ENCODE peak calls at places on chromosomes 7 and 10, in six cellular contexts. P is stimulated activated CD4-positive, alpha-beta T cell treated with anti-CD3 and anti-CD28 coated beads, TNF-alpha, amount 100 ng/mL, for 24 hours; H is smooth muscle cell of the brain vasculature; X is fibroblast of lung; B is AG04450; M is EL. Z is an unnamed sample.

GRCh38 chr10:3666525-3667302 is 118.3 kb downstream of the KLF6 start:
- DNase-seq in X (no peak), P (peak), H (no peak), B (no peak), M (no peak), Z (peak)

GRCh38 chr10:12381536-12382156 is 32.3 kb downstream of the CAMK1D start:
- DNase-seq in P (no peak), X (no peak), M (no peak), B (no peak), H (no peak), Z (no peak)

GRCh38 chr7:129950191-129950940 is 2.4 kb downstream of the UBE2H start:
- DNase-seq in H (no peak), B (no peak), M (no peak), X (peak), P (no peak), Z (no peak)

GRCh38 chr7:6170571-6171531 is 101.6 kb downstream of the CYTH3 start:
- DNase-seq in B (no peak), M (no peak), H (no peak), X (no peak), P (no peak), Z (no peak)

GRCh38 chr7:12968836-12969422 is 281.5 kb downstream of the ARL4A start:
- DNase-seq in X (no peak), H (no peak), M (no peak), B (no peak), P (no peak), Z (no peak)

GRCh38 chr7:18610331-18610948 is 114.9 kb downstream of the HDAC9 start:
- DNase-seq in H (no peak), P (no peak), X (peak), B (no peak), M (peak), Z (no peak)

GRCh38 chr10:12788277-12788676 is 213.2 kb downstream of the CCDC3 start:
- DNase-seq in X (no peak), P (no peak), M (no peak), H (no peak), B (no peak), Z (no peak)

GRCh38 chr7:11290859-11291258 is 317.2 kb downstream of the PHF14 start:
- DNase-seq in M (no peak), H (no peak), X (no peak), P (no peak), B (no peak), Z (no peak)

GRCh38 chr7:141390339-141390738 is 160.9 kb upstream of the AGK start:
- DNase-seq in B (no peak), X (no peak), H (no peak), P (no peak), M (no peak), Z (no peak)

GRCh38 chr7:40001649-40002048 is 51.6 kb downstream of the CDK13 start:
- DNase-seq in B (no peak), M (no peak), H (no peak), X (no peak), P (no peak), Z (no peak)

GRCh38 chr10:28935061-28935460 is 257.7 kb downstream of the BAMBI start:
- DNase-seq in H (no peak), M (no peak), B (no peak), P (no peak), X (no peak), Z (no peak)

GRCh38 chr10:110993024-110993693 is 73.8 kb downstream of the SHOC2 start:
- DNase-seq in H (peak), M (peak), X (peak), P (no peak), B (peak), Z (no peak)

GRCh38 chr7:131244259-131244852 is 83.3 kb upstream of the MKLN1 start:
- DNase-seq in H (peak), M (peak), X (peak), B (peak), P (no peak), Z (no peak)

GRCh38 chr10:4028027-4028471 is 243.0 kb upstream of the KLF6 start:
- DNase-seq in M (no peak), X (peak), B (peak), H (no peak), P (no peak), Z (no peak)

GRCh38 chr7:143216151-143216550 is 5.7 kb upstream of the TAS2R40 start:
- DNase-seq in X (peak), B (no peak), P (no peak), H (no peak), M (peak), Z (no peak)

GRCh38 chr10:77415311-77415960 is 222.2 kb downstream of the KCNMA1 start:
- DNase-seq in P (no peak), B (no peak), H (no peak), M (peak), X (no peak), Z (no peak)

GRCh38 chr10:110207805-110208613 is 604 bp downstream of the MXI1 start:
- DNase-seq in H (no peak), X (peak), P (peak), B (no peak), M (peak), Z (peak)

GRCh38 chr7:141103847-141104429 is 30.1 kb downstream of the TMEM178B start:
- DNase-seq in X (no peak), B (no peak), P (no peak), H (peak), M (no peak), Z (no peak)

GRCh38 chr10:36341466-36341865 is 699.4 kb upstream of the FZD8 start:
- DNase-seq in B (no peak), M (no peak), H (no peak), P (no peak), X (peak), Z (no peak)

GRCh38 chr7:120055300-120055699 is 217.7 kb upstream of the KCND2 start:
- DNase-seq in H (no peak), P (no peak), M (no peak), B (no peak), X (peak), Z (no peak)

GRCh38 chr10:14431868-14432267 is 101.1 kb upstream of the FRMD4A start:
- DNase-seq in H (no peak), P (no peak), B (no peak), M (no peak), X (no peak), Z (no peak)

GRCh38 chr7:486216-486743 is 33.4 kb downstream of the PDGFA start:
- DNase-seq in H (no peak), B (no peak), M (no peak), P (no peak), X (no peak), Z (no peak)

Z was measured in activated T-helper 9 cell treated with anti-CD3 and anti-CD28 coated beads, Interleukin-2, amount 50 U/mL, for 16 hours.